ENCODE peak calls at places on chromosomes 16 and 17, in eight cellular contexts. W, L, A, H, K, D, C and Q are unnamed samples.

GRCh38 chr17:77119668-77120301 is 21.0 kb upstream of the SEC14L1 start:
- DNase-seq in K (no peak), L (no peak), W (no peak), H (no peak), D (no peak), C (no peak), A (no peak), Q (no peak)

GRCh38 chr17:11928436-11928835 is 68.8 kb downstream of the ZNF18 start:
- DNase-seq in H (no peak), K (no peak), L (no peak), W (no peak), A (no peak), C (no peak), D (no peak), Q (no peak)

GRCh38 chr16:13839577-13839976 is 80.4 kb upstream of the ERCC4 start:
- DNase-seq in D (no peak), A (no peak), C (no peak), H (no peak), W (no peak), L (no peak), K (no peak), Q (no peak)

GRCh38 chr17:66542967-66543525 is 240.6 kb downstream of the PRKCA start:
- DNase-seq in K (no peak), W (no peak), H (no peak), A (no peak), L (no peak), C (no peak), D (no peak), Q (no peak)

GRCh38 chr16:29312835-29313558 is 93.5 kb downstream of the NPIPB11 start:
- DNase-seq in C (no peak), A (peak; percentile 39), L (no peak), K (no peak), W (no peak), D (no peak), H (no peak), Q (no peak)

GRCh38 chr16:720507-720989 is 398 bp upstream of the ANTKMT start:
- DNase-seq in H (no peak), D (no peak), L (peak; percentile 33), W (no peak), C (no peak), A (no peak), K (no peak), Q (no peak)

GRCh38 chr17:28901866-28902818 is 737 bp downstream of the DHRS13 start:
- DNase-seq in H (no peak), D (peak; percentile 66), K (no peak), C (peak; percentile 56), L (no peak), W (peak; percentile 45), A (peak; percentile 59), Q (no peak)

GRCh38 chr17:67642488-67642887 is 75.2 kb upstream of the NOL11 start:
- DNase-seq in L (no peak), H (no peak), D (no peak), W (no peak), C (no peak), A (no peak), K (no peak), Q (no peak)

GRCh38 chr16:73713817-73714495 is 582.7 kb upstream of the PSMD7 start:
- DNase-seq in L (no peak), D (no peak), W (no peak), H (peak; percentile 24), A (no peak), C (no peak), K (no peak), Q (no peak)

GRCh38 chr17:45270828-45271418 is 9.0 kb upstream of the SPATA32 start:
- DNase-seq in A (peak; percentile 45), H (no peak), C (peak; percentile 55), L (peak; percentile 61), W (peak; percentile 20), D (peak; percentile 36), K (no peak), Q (peak; percentile 38)

GRCh38 chr16:66703359-66704215 is 7.0 kb upstream of the CMTM4 start:
- DNase-seq in W (no peak), K (no peak), A (no peak), H (no peak), L (no peak), C (no peak), D (no peak), Q (no peak)

GRCh38 chr16:49663081-49664057 is 192.5 kb downstream of the ZNF423 start:
- DNase-seq in A (no peak), H (peak; percentile 28), W (no peak), K (no peak), L (no peak), C (no peak), D (no peak), Q (no peak)

GRCh38 chr17:521168-521525 is 168.5 kb upstream of the RPH3AL start:
- DNase-seq in A (no peak), K (no peak), C (no peak), D (no peak), L (no peak), H (no peak), W (no peak), Q (no peak)

GRCh38 chr17:81512984-81513668 is 527 bp upstream of the ACTG1 start:
- DNase-seq in C (peak; percentile 49), W (peak; percentile 74), D (peak; percentile 77), K (no peak), A (peak; percentile 68), L (peak; percentile 76), H (peak; percentile 79), Q (peak; percentile 76)

GRCh38 chr17:32142857-32143524 is 689 bp downstream of the RHOT1 start:
- DNase-seq in A (peak; percentile 85), C (no peak), D (peak; percentile 31), K (no peak), H (peak; percentile 32), W (peak; percentile 39), L (peak; percentile 16), Q (peak; percentile 72)

GRCh38 chr17:63550816-63551639 is 751 bp downstream of the DCAF7 start:
- DNase-seq in C (peak; percentile 10), L (peak; percentile 19), K (no peak), H (no peak), D (peak; percentile 28), W (peak; percentile 48), A (peak; percentile 36), Q (no peak)

GRCh38 chr17:83073389-83074063 is 5.9 kb upstream of the METRNL start:
- DNase-seq in L (no peak), K (no peak), D (no peak), C (no peak), H (no peak), W (no peak), A (no peak), Q (no peak)

GRCh38 chr16:73560497-73560896 is 512.6 kb upstream of the ZFHX3 start:
- DNase-seq in D (no peak), H (no peak), A (no peak), K (no peak), L (no peak), C (no peak), W (no peak), Q (no peak)

GRCh38 chr17:48373882-48374281 is 56.1 kb downstream of the SKAP1 start:
- DNase-seq in A (no peak), H (no peak), K (no peak), L (no peak), W (no peak), D (no peak), C (no peak), Q (no peak)

GRCh38 chr17:44872131-44872768 is 24.6 kb downstream of the HIGD1B start:
- DNase-seq in H (peak; percentile 26), A (no peak), D (no peak), L (no peak), W (no peak), K (no peak), C (no peak), Q (no peak)

GRCh38 chr16:85008267-85008666 is 3.1 kb downstream of the ZDHHC7 start:
- DNase-seq in L (no peak), A (no peak), D (no peak), H (no peak), K (no peak), W (no peak), C (no peak), Q (no peak)
- H3K4me1 ChIP-seq in L (peaks cover 46% of the 10 kb centered on the region), A (peaks cover 21% of the 10 kb centered on the region), D (peaks cover 13% of the 10 kb centered on the region), H (no peaks in the 10 kb centered on the region), K (peaks cover 5% of the 10 kb centered on the region), W (no peaks in the 10 kb centered on the region), C (peaks cover 36% of the 10 kb centered on the region), Q (peaks cover 42% of the 10 kb centered on the region)

DNA sequence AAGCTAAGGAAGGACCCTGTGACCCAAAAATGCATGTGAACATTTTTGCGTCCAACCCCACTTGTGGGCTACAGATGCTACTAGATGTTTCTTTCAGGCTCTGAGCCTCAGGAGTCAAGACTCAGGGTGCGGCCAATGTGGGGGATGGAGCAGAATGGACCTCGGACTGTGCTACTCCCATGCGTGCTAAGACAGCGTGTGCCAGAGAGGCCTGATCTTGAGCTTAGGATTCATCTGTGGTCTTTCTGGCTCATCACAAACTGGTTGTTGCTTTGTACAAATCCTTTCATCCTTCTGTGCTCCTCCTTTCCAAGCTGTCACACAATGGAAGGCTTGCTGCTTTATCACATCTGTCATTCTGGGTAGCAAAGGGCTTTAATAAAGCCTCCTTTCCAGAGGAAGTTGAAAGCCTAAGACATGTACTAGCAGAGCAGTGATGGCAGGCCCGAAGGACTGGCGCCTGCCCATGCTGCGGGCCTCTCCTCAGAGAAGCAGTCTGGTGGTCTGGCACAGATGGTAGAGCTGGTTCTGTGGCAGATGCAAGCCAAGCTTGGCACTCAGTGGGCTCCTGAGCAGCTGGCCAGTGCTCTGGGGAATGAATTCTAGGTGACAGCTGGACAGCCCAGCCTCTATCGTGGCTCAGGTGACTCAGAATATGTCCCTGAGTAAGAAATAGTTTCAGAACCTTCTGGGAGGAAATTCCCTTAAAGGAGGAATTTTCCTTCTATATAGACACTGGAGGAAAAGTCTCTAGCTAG is 27.8 kb downstream of the COG4 start:
- DNase-seq in K (no peak), L (no peak), C (no peak), W (no peak), A (no peak), H (no peak), D (no peak), Q (no peak)
- H3K36me3 ChIP-seq in K (peaks cover 2% of the 10 kb centered on the region), L (peaks cover 28% of the 10 kb centered on the region), C (peaks cover 69% of the 10 kb centered on the region), W (peaks cover 78% of the 10 kb centered on the region), A (peaks cover 72% of the 10 kb centered on the region), H (peaks cover 84% of the 10 kb centered on the region), D (no peaks in the 10 kb centered on the region), Q (peaks cover 86% of the 10 kb centered on the region)

DNA sequence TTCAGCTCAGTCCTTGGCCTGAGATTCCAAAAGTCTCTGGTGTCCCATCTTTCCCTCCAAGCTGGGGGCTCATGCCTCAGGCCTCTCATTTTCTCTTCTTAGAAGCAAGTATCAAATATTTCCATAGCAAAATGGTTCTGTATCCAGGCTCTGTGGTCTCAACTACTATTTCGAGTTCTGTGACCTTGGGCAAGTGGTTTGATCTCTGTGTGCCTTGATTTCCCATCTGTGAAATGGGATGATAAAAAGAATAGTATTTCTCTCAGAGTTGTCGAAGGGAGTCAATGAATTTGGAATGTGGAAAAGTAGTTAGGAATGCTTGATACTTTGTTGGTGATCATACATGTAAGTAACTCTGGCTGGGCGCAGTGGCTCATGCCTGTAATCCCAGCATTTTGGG is 6.4 kb downstream of the SYT17 start:
- DNase-seq in K (no peak), H (no peak), L (no peak), W (no peak), D (no peak), A (no peak), C (no peak), Q (no peak)
- H3K4me1 ChIP-seq in K (no peaks in the 10 kb centered on the region), H (no peaks in the 10 kb centered on the region), L (no peaks in the 10 kb centered on the region), W (no peaks in the 10 kb centered on the region), D (no peaks in the 10 kb centered on the region), A (no peaks in the 10 kb centered on the region), C (no peaks in the 10 kb centered on the region), Q (no peaks in the 10 kb centered on the region)

DNA sequence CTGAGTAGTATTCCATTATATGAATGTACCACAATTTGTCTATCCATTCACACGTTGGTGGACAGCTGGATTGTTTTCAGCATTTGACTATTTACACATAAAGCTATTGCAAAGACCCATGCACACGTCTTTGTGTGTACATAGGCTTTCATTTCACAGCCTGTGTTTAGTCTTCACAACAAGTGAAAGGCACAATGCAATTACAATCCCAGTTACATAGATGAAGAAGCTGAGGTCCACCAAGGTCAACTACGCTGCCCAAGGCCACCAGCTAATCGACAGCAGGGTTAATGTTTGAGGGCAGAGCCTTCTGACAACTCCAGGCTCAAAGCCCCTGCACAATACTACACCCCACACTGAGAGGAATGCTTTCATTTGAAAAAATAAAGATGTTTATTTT is 93.6 kb upstream of the CDH13 start:
- DNase-seq in D (no peak), W (no peak), C (no peak), K (no peak), H (no peak), A (no peak), L (no peak), Q (no peak)
- H3K36me3 ChIP-seq in D (no peaks in the 10 kb centered on the region), W (no peaks in the 10 kb centered on the region), C (no peaks in the 10 kb centered on the region), K (no peaks in the 10 kb centered on the region), H (no peaks in the 10 kb centered on the region), A (no peaks in the 10 kb centered on the region), L (no peaks in the 10 kb centered on the region), Q (no peaks in the 10 kb centered on the region)